ENCODE peak calls at places on chromosome 19, in six cellular contexts. One of them, this sample, is unnamed.

GRCh38 chr19:50478901-50479715 is 2.5 kb upstream of the GARIN5A start:
- DNase-seq in GM12864: no peak
- DNase-seq in CD8-positive, alpha-beta T cell: no peak
- DNase-seq in AG09309: no peak
- DNase-seq in astrocyte of the spinal cord: peak; percentile 32
- DNase-seq in fibroblast of pulmonary artery: peak; percentile 52
- DNase-seq in this sample: no peak

GRCh38 chr19:1258707-1259205 is 10.4 kb downstream of the MIDN start:
- DNase-seq in GM12864: no peak
- DNase-seq in CD8-positive, alpha-beta T cell: no peak
- DNase-seq in AG09309: no peak
- DNase-seq in astrocyte of the spinal cord: no peak
- DNase-seq in fibroblast of pulmonary artery: no peak
- DNase-seq in this sample: peak; percentile 29

GRCh38 chr19:4122480-4122879 is 1.4 kb downstream of the MAP2K2 start:
- DNase-seq in GM12864: no peak
- DNase-seq in CD8-positive, alpha-beta T cell: no peak
- DNase-seq in AG09309: no peak
- DNase-seq in astrocyte of the spinal cord: no peak
- DNase-seq in fibroblast of pulmonary artery: no peak
- DNase-seq in this sample: no peak

GRCh38 chr19:49894879-49895565 is 1.7 kb downstream of the IL4I1 start:
- DNase-seq in GM12864: no peak
- DNase-seq in CD8-positive, alpha-beta T cell: no peak
- DNase-seq in AG09309: no peak
- DNase-seq in astrocyte of the spinal cord: no peak
- DNase-seq in fibroblast of pulmonary artery: no peak
- DNase-seq in this sample: no peak

GRCh38 chr19:49119411-49120324 is at the start of gene PPFIA3:
- DNase-seq in GM12864: no peak
- DNase-seq in CD8-positive, alpha-beta T cell: no peak
- DNase-seq in AG09309: no peak
- DNase-seq in astrocyte of the spinal cord: peak; percentile 55
- DNase-seq in fibroblast of pulmonary artery: peak; percentile 66
- DNase-seq in this sample: no peak

GRCh38 chr19:48111280-48111679 is 663 bp upstream of the PLA2G4C start:
- DNase-seq in GM12864: no peak
- DNase-seq in CD8-positive, alpha-beta T cell: no peak
- DNase-seq in AG09309: no peak
- DNase-seq in astrocyte of the spinal cord: no peak
- DNase-seq in fibroblast of pulmonary artery: no peak
- DNase-seq in this sample: no peak

GRCh38 chr19:49017666-49018351 is 918 bp upstream of the LHB start:
- DNase-seq in GM12864: no peak
- DNase-seq in CD8-positive, alpha-beta T cell: peak; percentile 58
- DNase-seq in AG09309: no peak
- DNase-seq in astrocyte of the spinal cord: peak; percentile 57
- DNase-seq in fibroblast of pulmonary artery: peak; percentile 49
- DNase-seq in this sample: no peak

GRCh38 chr19:35059006-35059798 is 17.7 kb downstream of the HPN start:
- DNase-seq in GM12864: no peak
- DNase-seq in CD8-positive, alpha-beta T cell: no peak
- DNase-seq in AG09309: no peak
- DNase-seq in astrocyte of the spinal cord: no peak
- DNase-seq in fibroblast of pulmonary artery: no peak
- DNase-seq in this sample: no peak

GRCh38 chr19:4970558-4971423 is 1.9 kb downstream of the KDM4B start:
- DNase-seq in GM12864: no peak
- DNase-seq in CD8-positive, alpha-beta T cell: no peak
- DNase-seq in AG09309: no peak
- DNase-seq in astrocyte of the spinal cord: peak; percentile 29
- DNase-seq in fibroblast of pulmonary artery: no peak
- DNase-seq in this sample: peak; percentile 22

GRCh38 chr19:2381151-2381822 is 21.2 kb downstream of the TMPRSS9 start:
- DNase-seq in GM12864: no peak
- DNase-seq in CD8-positive, alpha-beta T cell: no peak
- DNase-seq in AG09309: no peak
- DNase-seq in astrocyte of the spinal cord: peak; percentile 47
- DNase-seq in fibroblast of pulmonary artery: peak; percentile 31
- DNase-seq in this sample: no peak

GRCh38 chr19:9673912-9674668 is 810 bp downstream of the ZNF562 start:
- DNase-seq in GM12864: peak; percentile 4
- DNase-seq in CD8-positive, alpha-beta T cell: no peak
- DNase-seq in AG09309: no peak
- DNase-seq in astrocyte of the spinal cord: peak; percentile 13
- DNase-seq in fibroblast of pulmonary artery: peak; percentile 4
- DNase-seq in this sample: peak; percentile 85

GRCh38 chr19:35757231-35757748 is 461 bp upstream of the HSPB6 start:
- DNase-seq in GM12864: no peak
- DNase-seq in CD8-positive, alpha-beta T cell: no peak
- DNase-seq in AG09309: peak; percentile 57
- DNase-seq in astrocyte of the spinal cord: peak; percentile 98
- DNase-seq in fibroblast of pulmonary artery: peak; percentile 95
- DNase-seq in this sample: no peak

GRCh38 chr19:15297416-15298224 is 34.7 kb downstream of the BRD4 start:
- DNase-seq in GM12864: no peak
- DNase-seq in CD8-positive, alpha-beta T cell: no peak
- DNase-seq in AG09309: peak; percentile 70
- DNase-seq in astrocyte of the spinal cord: peak; percentile 87
- DNase-seq in fibroblast of pulmonary artery: peak; percentile 63
- DNase-seq in this sample: peak; percentile 80

GRCh38 chr19:22422220-22422619 is at the start of gene ZNF98:
- DNase-seq in GM12864: no peak
- DNase-seq in CD8-positive, alpha-beta T cell: no peak
- DNase-seq in AG09309: no peak
- DNase-seq in astrocyte of the spinal cord: no peak
- DNase-seq in fibroblast of pulmonary artery: peak; percentile 0
- DNase-seq in this sample: no peak

GRCh38 chr19:46717034-46717715 is at the start of gene PRKD2:
- DNase-seq in GM12864: no peak
- DNase-seq in CD8-positive, alpha-beta T cell: peak; percentile 82
- DNase-seq in AG09309: peak; percentile 34
- DNase-seq in astrocyte of the spinal cord: peak; percentile 80
- DNase-seq in fibroblast of pulmonary artery: peak; percentile 81
- DNase-seq in this sample: peak; percentile 31

GRCh38 chr19:41437944-41438574 is 1.7 kb downstream of the DMAC2 start:
- DNase-seq in GM12864: no peak
- DNase-seq in CD8-positive, alpha-beta T cell: no peak
- DNase-seq in AG09309: no peak
- DNase-seq in astrocyte of the spinal cord: no peak
- DNase-seq in fibroblast of pulmonary artery: no peak
- DNase-seq in this sample: no peak

GRCh38 chr19:1672038-1672768 is 19.8 kb upstream of the TCF3 start:
- DNase-seq in GM12864: no peak
- DNase-seq in CD8-positive, alpha-beta T cell: peak; percentile 46
- DNase-seq in AG09309: no peak
- DNase-seq in astrocyte of the spinal cord: no peak
- DNase-seq in fibroblast of pulmonary artery: peak; percentile 48
- DNase-seq in this sample: no peak

GRCh38 chr19:35025969-35026368 is 4.3 kb upstream of the SCN1B start:
- DNase-seq in GM12864: no peak
- DNase-seq in CD8-positive, alpha-beta T cell: no peak
- DNase-seq in AG09309: no peak
- DNase-seq in astrocyte of the spinal cord: no peak
- DNase-seq in fibroblast of pulmonary artery: no peak
- DNase-seq in this sample: no peak

GRCh38 chr19:21823224-21823623 is 12.8 kb downstream of the ZNF43 start:
- DNase-seq in GM12864: no peak
- DNase-seq in CD8-positive, alpha-beta T cell: no peak
- DNase-seq in AG09309: no peak
- DNase-seq in astrocyte of the spinal cord: no peak
- DNase-seq in fibroblast of pulmonary artery: no peak
- DNase-seq in this sample: no peak

GRCh38 chr19:8039231-8039630 is 13.3 kb upstream of the CCL25 start:
- DNase-seq in GM12864: no peak
- DNase-seq in CD8-positive, alpha-beta T cell: no peak
- DNase-seq in AG09309: no peak
- DNase-seq in astrocyte of the spinal cord: no peak
- DNase-seq in fibroblast of pulmonary artery: no peak
- DNase-seq in this sample: no peak

GRCh38 chr19:51489113-51489512 is 10.8 kb downstream of the CEACAM18 start:
- DNase-seq in GM12864: no peak
- DNase-seq in CD8-positive, alpha-beta T cell: no peak
- DNase-seq in AG09309: no peak
- DNase-seq in astrocyte of the spinal cord: no peak
- DNase-seq in fibroblast of pulmonary artery: no peak
- DNase-seq in this sample: no peak

DNA sequence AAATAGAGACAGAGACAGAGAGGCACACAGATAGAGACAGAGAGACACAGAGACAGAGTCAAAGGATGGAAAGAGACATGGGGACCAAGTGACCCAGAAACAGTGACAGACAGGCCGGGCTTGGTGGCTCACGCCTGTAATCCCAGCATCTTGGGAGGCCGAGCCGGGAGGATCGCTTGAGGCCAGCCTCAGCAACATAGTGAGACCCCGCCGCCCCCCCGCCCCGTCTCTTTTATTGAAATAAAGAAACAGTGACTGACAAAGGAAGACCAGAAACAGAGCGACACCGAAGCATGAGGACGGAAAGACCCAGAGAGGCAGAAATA is 848 bp upstream of the NECTIN2 start:
- DNase-seq in GM12864: no peak
- DNase-seq in CD8-positive, alpha-beta T cell: no peak
- DNase-seq in AG09309: no peak
- DNase-seq in astrocyte of the spinal cord: no peak
- DNase-seq in fibroblast of pulmonary artery: no peak
- DNase-seq in this sample: no peak
- H3K4me3 ChIP-seq in GM12864: no peak overlapping the region
- H3K4me3 ChIP-seq in CD8-positive, alpha-beta T cell: peak overlapping the region; percentile 36
- H3K4me3 ChIP-seq in AG09309: no peak overlapping the region
- H3K4me3 ChIP-seq in astrocyte of the spinal cord: peak overlapping the region; percentile 54
- H3K4me3 ChIP-seq in fibroblast of pulmonary artery: peak overlapping the region; percentile 61
- H3K4me3 ChIP-seq in this sample: no peak overlapping the region

GRCh38 chr19:31103228-31103627 is 246.0 kb downstream of the TSHZ3 start:
- DNase-seq in GM12864: no peak
- DNase-seq in CD8-positive, alpha-beta T cell: no peak
- DNase-seq in AG09309: no peak
- DNase-seq in astrocyte of the spinal cord: no peak
- DNase-seq in fibroblast of pulmonary artery: no peak
- DNase-seq in this sample: no peak

GRCh38 chr19:31102674-31103073 is 246.6 kb downstream of the TSHZ3 start:
- DNase-seq in GM12864: no peak
- DNase-seq in CD8-positive, alpha-beta T cell: no peak
- DNase-seq in AG09309: no peak
- DNase-seq in astrocyte of the spinal cord: no peak
- DNase-seq in fibroblast of pulmonary artery: no peak
- DNase-seq in this sample: no peak

GRCh38 chr19:31104451-31104850 is 244.8 kb downstream of the TSHZ3 start:
- DNase-seq in GM12864: no peak
- DNase-seq in CD8-positive, alpha-beta T cell: no peak
- DNase-seq in AG09309: no peak
- DNase-seq in astrocyte of the spinal cord: no peak
- DNase-seq in fibroblast of pulmonary artery: no peak
- DNase-seq in this sample: no peak

GRCh38 chr19:31099470-31100190 is 249.6 kb downstream of the TSHZ3 start:
- DNase-seq in GM12864: no peak
- DNase-seq in CD8-positive, alpha-beta T cell: no peak
- DNase-seq in AG09309: peak; percentile 21
- DNase-seq in astrocyte of the spinal cord: no peak
- DNase-seq in fibroblast of pulmonary artery: no peak
- DNase-seq in this sample: peak; percentile 39

DNA sequence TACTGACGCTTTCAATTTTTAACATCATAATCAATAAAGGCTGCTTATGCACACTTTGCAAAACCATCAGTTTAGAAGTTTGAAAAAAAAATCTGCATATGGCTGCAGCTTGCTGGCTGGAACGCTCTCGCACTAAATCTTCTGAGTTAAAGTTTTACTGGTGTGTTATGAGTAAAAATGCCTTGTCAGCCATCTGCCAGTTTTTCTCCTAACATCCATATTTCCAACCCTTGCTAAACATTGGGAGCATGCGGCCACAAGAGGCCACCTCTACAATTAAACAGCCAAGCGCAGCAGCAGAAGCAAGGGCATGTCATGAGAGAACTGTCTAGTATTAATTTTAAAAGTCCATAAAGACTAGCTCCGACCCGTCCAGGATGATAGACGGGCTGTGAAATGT is 248.3 kb downstream of the TSHZ3 start:
- DNase-seq in GM12864: no peak
- DNase-seq in CD8-positive, alpha-beta T cell: no peak
- DNase-seq in AG09309: no peak
- DNase-seq in astrocyte of the spinal cord: no peak
- DNase-seq in fibroblast of pulmonary artery: no peak
- DNase-seq in this sample: no peak
- TF ChIP-seq CTCF in GM12864: no peak
- TF ChIP-seq CTCF in CD8-positive, alpha-beta T cell: no peak
- TF ChIP-seq CTCF in AG09309: no peak
- TF ChIP-seq CTCF in astrocyte of the spinal cord: peak; percentile 16
- TF ChIP-seq CTCF in fibroblast of pulmonary artery: no peak
- TF ChIP-seq CTCF in this sample: no peak

GRCh38 chr19:18431351-18432197 is 6.4 kb downstream of the ISYNA1 start:
- DNase-seq in GM12864: no peak
- DNase-seq in CD8-positive, alpha-beta T cell: no peak
- DNase-seq in AG09309: no peak
- DNase-seq in astrocyte of the spinal cord: no peak
- DNase-seq in fibroblast of pulmonary artery: no peak
- DNase-seq in this sample: no peak
- H3K4me3 ChIP-seq in GM12864: no peak overlapping the region
- H3K4me3 ChIP-seq in CD8-positive, alpha-beta T cell: no peak overlapping the region
- H3K4me3 ChIP-seq in AG09309: no peak overlapping the region
- H3K4me3 ChIP-seq in astrocyte of the spinal cord: no peak overlapping the region
- H3K4me3 ChIP-seq in fibroblast of pulmonary artery: no peak overlapping the region
- H3K4me3 ChIP-seq in this sample: no peak overlapping the region

GRCh38 chr19:43812259-43812658 is 10.0 kb upstream of the LYPD5 start:
- DNase-seq in GM12864: no peak
- DNase-seq in CD8-positive, alpha-beta T cell: no peak
- DNase-seq in AG09309: no peak
- DNase-seq in astrocyte of the spinal cord: no peak
- DNase-seq in fibroblast of pulmonary artery: no peak
- DNase-seq in this sample: no peak

GRCh38 chr19:43814663-43815352 is 12.3 kb upstream of the ZNF283 start:
- DNase-seq in GM12864: no peak
- DNase-seq in CD8-positive, alpha-beta T cell: no peak
- DNase-seq in AG09309: no peak
- DNase-seq in astrocyte of the spinal cord: no peak
- DNase-seq in fibroblast of pulmonary artery: no peak
- DNase-seq in this sample: peak; percentile 75

GRCh38 chr19:43809762-43810696 is 7.8 kb upstream of the LYPD5 start:
- DNase-seq in GM12864: peak; percentile 38
- DNase-seq in CD8-positive, alpha-beta T cell: no peak
- DNase-seq in AG09309: peak; percentile 27
- DNase-seq in astrocyte of the spinal cord: peak; percentile 67
- DNase-seq in fibroblast of pulmonary artery: peak; percentile 79
- DNase-seq in this sample: peak; percentile 67

GRCh38 chr19:43812689-43813088 is 10.4 kb upstream of the LYPD5 start:
- DNase-seq in GM12864: no peak
- DNase-seq in CD8-positive, alpha-beta T cell: no peak
- DNase-seq in AG09309: no peak
- DNase-seq in astrocyte of the spinal cord: no peak
- DNase-seq in fibroblast of pulmonary artery: no peak
- DNase-seq in this sample: no peak

DNA sequence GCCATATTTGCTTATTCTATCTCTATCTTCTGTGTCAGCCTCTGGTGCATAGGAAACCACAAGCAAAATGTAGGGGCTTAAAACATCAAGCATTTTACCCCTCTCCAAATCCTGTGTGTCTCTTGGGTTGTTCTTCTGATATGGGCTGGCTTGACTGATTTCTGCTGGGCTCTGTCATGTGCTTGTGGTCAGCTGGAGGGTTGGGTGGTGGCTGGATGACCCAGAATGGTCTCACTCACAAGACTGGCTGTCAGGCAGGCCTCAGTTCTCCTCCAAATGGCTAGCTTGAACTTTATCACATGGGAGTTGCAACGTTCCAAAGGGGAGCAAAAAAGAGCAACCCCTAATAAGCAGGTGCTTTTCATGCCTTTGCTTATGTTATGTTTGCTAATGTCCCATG is 9.6 kb upstream of the LYPD5 start:
- DNase-seq in GM12864: no peak
- DNase-seq in CD8-positive, alpha-beta T cell: no peak
- DNase-seq in AG09309: no peak
- DNase-seq in astrocyte of the spinal cord: no peak
- DNase-seq in fibroblast of pulmonary artery: no peak
- DNase-seq in this sample: no peak
- TF ChIP-seq CTCF in GM12864: no peak
- TF ChIP-seq CTCF in CD8-positive, alpha-beta T cell: no peak
- TF ChIP-seq CTCF in AG09309: no peak
- TF ChIP-seq CTCF in astrocyte of the spinal cord: no peak
- TF ChIP-seq CTCF in fibroblast of pulmonary artery: no peak
- TF ChIP-seq CTCF in this sample: no peak